ENCODE peak calls at places on chromosome 18, in eight cellular contexts. One of them, this sample, is unnamed.

GRCh38 chr18:59917422-59917821 is 17.6 kb downstream of the PMAIP1 start:
- DNase-seq in stimulated activated CD4-positive, alpha-beta T cell treated with anti-CD3 and anti-CD28 coated beads, Interleukin-12 subunit alpha, Interleukin-12 subunit beta, amount 100 ng/mL, for 48 hours: no peak
- DNase-seq in DMS153: no peak
- DNase-seq in natural killer cell: no peak
- DNase-seq in renal cortical epithelial cell: peak; percentile 84
- DNase-seq in frontal cortex: no peak
- DNase-seq in cardiac septum: peak; percentile 81
- DNase-seq in neuronal stem cell: no peak
- DNase-seq in this sample: no peak

GRCh38 chr18:9707381-9708056 is 582 bp upstream of the RAB31 start:
- DNase-seq in neuronal stem cell: no peak
- DNase-seq in natural killer cell: no peak
- DNase-seq in renal cortical epithelial cell: no peak
- DNase-seq in stimulated activated CD4-positive, alpha-beta T cell treated with anti-CD3 and anti-CD28 coated beads, Interleukin-12 subunit alpha, Interleukin-12 subunit beta, amount 100 ng/mL, for 48 hours: no peak
- DNase-seq in cardiac septum: no peak
- DNase-seq in DMS153: no peak
- DNase-seq in frontal cortex: no peak
- DNase-seq in this sample: no peak

GRCh38 chr18:7596133-7596532 is 29.0 kb downstream of the PTPRM start:
- DNase-seq in cardiac septum: no peak
- DNase-seq in stimulated activated CD4-positive, alpha-beta T cell treated with anti-CD3 and anti-CD28 coated beads, Interleukin-12 subunit alpha, Interleukin-12 subunit beta, amount 100 ng/mL, for 48 hours: no peak
- DNase-seq in frontal cortex: no peak
- DNase-seq in neuronal stem cell: no peak
- DNase-seq in renal cortical epithelial cell: peak; percentile 66
- DNase-seq in natural killer cell: no peak
- DNase-seq in DMS153: no peak
- DNase-seq in this sample: no peak

GRCh38 chr18:33557706-33558105 is 20.3 kb upstream of the ASXL3 start:
- DNase-seq in DMS153: no peak
- DNase-seq in stimulated activated CD4-positive, alpha-beta T cell treated with anti-CD3 and anti-CD28 coated beads, Interleukin-12 subunit alpha, Interleukin-12 subunit beta, amount 100 ng/mL, for 48 hours: no peak
- DNase-seq in renal cortical epithelial cell: no peak
- DNase-seq in neuronal stem cell: no peak
- DNase-seq in cardiac septum: no peak
- DNase-seq in natural killer cell: no peak
- DNase-seq in frontal cortex: no peak
- DNase-seq in this sample: no peak

GRCh38 chr18:10023853-10024638 is 110.2 kb downstream of the VAPA start:
- DNase-seq in cardiac septum: no peak
- DNase-seq in frontal cortex: no peak
- DNase-seq in renal cortical epithelial cell: no peak
- DNase-seq in natural killer cell: no peak
- DNase-seq in stimulated activated CD4-positive, alpha-beta T cell treated with anti-CD3 and anti-CD28 coated beads, Interleukin-12 subunit alpha, Interleukin-12 subunit beta, amount 100 ng/mL, for 48 hours: no peak
- DNase-seq in neuronal stem cell: no peak
- DNase-seq in DMS153: peak; percentile 58
- DNase-seq in this sample: peak; percentile 70

GRCh38 chr18:12911928-12912703 is 28.1 kb upstream of the PTPN2 start:
- DNase-seq in renal cortical epithelial cell: no peak
- DNase-seq in DMS153: no peak
- DNase-seq in neuronal stem cell: no peak
- DNase-seq in stimulated activated CD4-positive, alpha-beta T cell treated with anti-CD3 and anti-CD28 coated beads, Interleukin-12 subunit alpha, Interleukin-12 subunit beta, amount 100 ng/mL, for 48 hours: no peak
- DNase-seq in frontal cortex: no peak
- DNase-seq in cardiac septum: no peak
- DNase-seq in natural killer cell: no peak
- DNase-seq in this sample: no peak

GRCh38 chr18:34528177-34528576 is 181.9 kb upstream of the DTNA start:
- DNase-seq in cardiac septum: no peak
- DNase-seq in frontal cortex: no peak
- DNase-seq in neuronal stem cell: no peak
- DNase-seq in DMS153: no peak
- DNase-seq in renal cortical epithelial cell: no peak
- DNase-seq in natural killer cell: no peak
- DNase-seq in stimulated activated CD4-positive, alpha-beta T cell treated with anti-CD3 and anti-CD28 coated beads, Interleukin-12 subunit alpha, Interleukin-12 subunit beta, amount 100 ng/mL, for 48 hours: no peak
- DNase-seq in this sample: no peak

GRCh38 chr18:79548986-79549637 is 130.5 kb upstream of the CTDP1 start:
- DNase-seq in stimulated activated CD4-positive, alpha-beta T cell treated with anti-CD3 and anti-CD28 coated beads, Interleukin-12 subunit alpha, Interleukin-12 subunit beta, amount 100 ng/mL, for 48 hours: no peak
- DNase-seq in neuronal stem cell: no peak
- DNase-seq in DMS153: no peak
- DNase-seq in natural killer cell: no peak
- DNase-seq in frontal cortex: no peak
- DNase-seq in cardiac septum: peak; percentile 69
- DNase-seq in renal cortical epithelial cell: no peak
- DNase-seq in this sample: no peak

GRCh38 chr18:79738041-79738461 is 58.4 kb downstream of the CTDP1 start:
- DNase-seq in natural killer cell: no peak
- DNase-seq in DMS153: no peak
- DNase-seq in cardiac septum: no peak
- DNase-seq in frontal cortex: no peak
- DNase-seq in neuronal stem cell: no peak
- DNase-seq in renal cortical epithelial cell: no peak
- DNase-seq in stimulated activated CD4-positive, alpha-beta T cell treated with anti-CD3 and anti-CD28 coated beads, Interleukin-12 subunit alpha, Interleukin-12 subunit beta, amount 100 ng/mL, for 48 hours: no peak
- DNase-seq in this sample: no peak

GRCh38 chr18:39966275-39966674 is 1988.8 kb upstream of the PIK3C3 start:
- DNase-seq in stimulated activated CD4-positive, alpha-beta T cell treated with anti-CD3 and anti-CD28 coated beads, Interleukin-12 subunit alpha, Interleukin-12 subunit beta, amount 100 ng/mL, for 48 hours: no peak
- DNase-seq in neuronal stem cell: no peak
- DNase-seq in natural killer cell: no peak
- DNase-seq in DMS153: no peak
- DNase-seq in renal cortical epithelial cell: no peak
- DNase-seq in cardiac septum: no peak
- DNase-seq in frontal cortex: no peak
- DNase-seq in this sample: no peak

GRCh38 chr18:31041346-31042067 is 1.0 kb downstream of the DSC3 start:
- DNase-seq in renal cortical epithelial cell: no peak
- DNase-seq in frontal cortex: peak; percentile 10
- DNase-seq in neuronal stem cell: peak; percentile 27
- DNase-seq in stimulated activated CD4-positive, alpha-beta T cell treated with anti-CD3 and anti-CD28 coated beads, Interleukin-12 subunit alpha, Interleukin-12 subunit beta, amount 100 ng/mL, for 48 hours: no peak
- DNase-seq in natural killer cell: no peak
- DNase-seq in DMS153: no peak
- DNase-seq in cardiac septum: no peak
- DNase-seq in this sample: no peak

GRCh38 chr18:42196651-42197050 is 241.6 kb downstream of the PIK3C3 start:
- DNase-seq in cardiac septum: no peak
- DNase-seq in DMS153: no peak
- DNase-seq in natural killer cell: no peak
- DNase-seq in renal cortical epithelial cell: peak; percentile 86
- DNase-seq in frontal cortex: no peak
- DNase-seq in stimulated activated CD4-positive, alpha-beta T cell treated with anti-CD3 and anti-CD28 coated beads, Interleukin-12 subunit alpha, Interleukin-12 subunit beta, amount 100 ng/mL, for 48 hours: no peak
- DNase-seq in neuronal stem cell: no peak
- DNase-seq in this sample: no peak

GRCh38 chr18:62634991-62635630 is 80.2 kb upstream of the PHLPP1 start:
- DNase-seq in natural killer cell: no peak
- DNase-seq in DMS153: no peak
- DNase-seq in renal cortical epithelial cell: peak; percentile 68
- DNase-seq in neuronal stem cell: no peak
- DNase-seq in frontal cortex: no peak
- DNase-seq in stimulated activated CD4-positive, alpha-beta T cell treated with anti-CD3 and anti-CD28 coated beads, Interleukin-12 subunit alpha, Interleukin-12 subunit beta, amount 100 ng/mL, for 48 hours: no peak
- DNase-seq in cardiac septum: no peak
- DNase-seq in this sample: no peak

GRCh38 chr18:24271381-24272331 is 126.0 kb downstream of the OSBPL1A start:
- DNase-seq in renal cortical epithelial cell: peak; percentile 53
- DNase-seq in neuronal stem cell: peak; percentile 71
- DNase-seq in cardiac septum: peak; percentile 88
- DNase-seq in DMS153: no peak
- DNase-seq in natural killer cell: no peak
- DNase-seq in frontal cortex: peak; percentile 60
- DNase-seq in stimulated activated CD4-positive, alpha-beta T cell treated with anti-CD3 and anti-CD28 coated beads, Interleukin-12 subunit alpha, Interleukin-12 subunit beta, amount 100 ng/mL, for 48 hours: peak; percentile 13
- DNase-seq in this sample: peak; percentile 24

GRCh38 chr18:23226930-23227728 is 91.8 kb downstream of the CABLES1 start:
- DNase-seq in renal cortical epithelial cell: peak; percentile 86
- DNase-seq in DMS153: no peak
- DNase-seq in frontal cortex: no peak
- DNase-seq in stimulated activated CD4-positive, alpha-beta T cell treated with anti-CD3 and anti-CD28 coated beads, Interleukin-12 subunit alpha, Interleukin-12 subunit beta, amount 100 ng/mL, for 48 hours: no peak
- DNase-seq in natural killer cell: no peak
- DNase-seq in neuronal stem cell: no peak
- DNase-seq in cardiac septum: no peak
- DNase-seq in this sample: no peak

GRCh38 chr18:46338213-46338612 is 234.0 kb downstream of the HAUS1 start:
- DNase-seq in neuronal stem cell: no peak
- DNase-seq in cardiac septum: no peak
- DNase-seq in natural killer cell: no peak
- DNase-seq in stimulated activated CD4-positive, alpha-beta T cell treated with anti-CD3 and anti-CD28 coated beads, Interleukin-12 subunit alpha, Interleukin-12 subunit beta, amount 100 ng/mL, for 48 hours: no peak
- DNase-seq in frontal cortex: no peak
- DNase-seq in renal cortical epithelial cell: no peak
- DNase-seq in DMS153: no peak
- DNase-seq in this sample: no peak

GRCh38 chr18:59779979-59780378 is 82.8 kb upstream of the CCBE1 start:
- DNase-seq in stimulated activated CD4-positive, alpha-beta T cell treated with anti-CD3 and anti-CD28 coated beads, Interleukin-12 subunit alpha, Interleukin-12 subunit beta, amount 100 ng/mL, for 48 hours: no peak
- DNase-seq in renal cortical epithelial cell: peak; percentile 87
- DNase-seq in neuronal stem cell: no peak
- DNase-seq in natural killer cell: no peak
- DNase-seq in cardiac septum: no peak
- DNase-seq in DMS153: no peak
- DNase-seq in frontal cortex: no peak
- DNase-seq in this sample: no peak

GRCh38 chr18:44680271-44681038 is at the start of gene SETBP1:
- DNase-seq in cardiac septum: peak; percentile 83
- DNase-seq in renal cortical epithelial cell: peak; percentile 83
- DNase-seq in neuronal stem cell: peak; percentile 56
- DNase-seq in DMS153: peak; percentile 47
- DNase-seq in frontal cortex: peak; percentile 48
- DNase-seq in natural killer cell: peak; percentile 48
- DNase-seq in stimulated activated CD4-positive, alpha-beta T cell treated with anti-CD3 and anti-CD28 coated beads, Interleukin-12 subunit alpha, Interleukin-12 subunit beta, amount 100 ng/mL, for 48 hours: peak; percentile 17
- DNase-seq in this sample: peak; percentile 76

GRCh38 chr18:77063256-77063655 is 69.3 kb downstream of the MBP start:
- DNase-seq in stimulated activated CD4-positive, alpha-beta T cell treated with anti-CD3 and anti-CD28 coated beads, Interleukin-12 subunit alpha, Interleukin-12 subunit beta, amount 100 ng/mL, for 48 hours: peak; percentile 71
- DNase-seq in frontal cortex: no peak
- DNase-seq in neuronal stem cell: no peak
- DNase-seq in DMS153: no peak
- DNase-seq in renal cortical epithelial cell: peak; percentile 80
- DNase-seq in cardiac septum: no peak
- DNase-seq in natural killer cell: peak; percentile 63
- DNase-seq in this sample: no peak

GRCh38 chr18:58388736-58389135 is 240.2 kb downstream of the ALPK2 start:
- DNase-seq in neuronal stem cell: no peak
- DNase-seq in natural killer cell: no peak
- DNase-seq in DMS153: no peak
- DNase-seq in renal cortical epithelial cell: no peak
- DNase-seq in cardiac septum: no peak
- DNase-seq in frontal cortex: no peak
- DNase-seq in stimulated activated CD4-positive, alpha-beta T cell treated with anti-CD3 and anti-CD28 coated beads, Interleukin-12 subunit alpha, Interleukin-12 subunit beta, amount 100 ng/mL, for 48 hours: no peak
- DNase-seq in this sample: no peak

GRCh38 chr18:2655954-2656236 is 369 bp downstream of the SMCHD1 start:
- DNase-seq in natural killer cell: no peak
- DNase-seq in neuronal stem cell: no peak
- DNase-seq in DMS153: no peak
- DNase-seq in renal cortical epithelial cell: peak; percentile 6
- DNase-seq in frontal cortex: no peak
- DNase-seq in stimulated activated CD4-positive, alpha-beta T cell treated with anti-CD3 and anti-CD28 coated beads, Interleukin-12 subunit alpha, Interleukin-12 subunit beta, amount 100 ng/mL, for 48 hours: peak; percentile 48
- DNase-seq in cardiac septum: no peak
- DNase-seq in this sample: no peak

GRCh38 chr18:9091066-9091476 is 11.4 kb upstream of the NDUFV2 start:
- DNase-seq in neuronal stem cell: no peak
- DNase-seq in natural killer cell: no peak
- DNase-seq in frontal cortex: no peak
- DNase-seq in stimulated activated CD4-positive, alpha-beta T cell treated with anti-CD3 and anti-CD28 coated beads, Interleukin-12 subunit alpha, Interleukin-12 subunit beta, amount 100 ng/mL, for 48 hours: no peak
- DNase-seq in cardiac septum: no peak
- DNase-seq in DMS153: no peak
- DNase-seq in renal cortical epithelial cell: no peak
- DNase-seq in this sample: no peak

GRCh38 chr18:21897811-21898210 is 157.2 kb downstream of the MIB1 start:
- DNase-seq in DMS153: peak; percentile 3
- DNase-seq in stimulated activated CD4-positive, alpha-beta T cell treated with anti-CD3 and anti-CD28 coated beads, Interleukin-12 subunit alpha, Interleukin-12 subunit beta, amount 100 ng/mL, for 48 hours: peak; percentile 8
- DNase-seq in natural killer cell: no peak
- DNase-seq in renal cortical epithelial cell: peak; percentile 33
- DNase-seq in frontal cortex: peak; percentile 43
- DNase-seq in neuronal stem cell: peak; percentile 63
- DNase-seq in cardiac septum: no peak
- DNase-seq in this sample: peak; percentile 19

This sample was measured in NCI-H345.